ENCODE peak calls at places on chromosomes 2 and 18, in four cellular contexts. One of them, this sample, is unnamed.

GRCh38 chr2:26300234-26300641 is 45.7 kb upstream of the SELENOI start:
- DNase-seq in stomach: peak; percentile 60
- DNase-seq in vagina: no peak
- DNase-seq in spleen: no peak
- DNase-seq in this sample: no peak

GRCh38 chr2:200125463-200125862 is 170.1 kb downstream of the MAIP1 start:
- DNase-seq in vagina: no peak
- DNase-seq in stomach: no peak
- DNase-seq in spleen: no peak
- DNase-seq in this sample: no peak

GRCh38 chr2:96485751-96486643 is 19.2 kb downstream of the NEURL3 start:
- DNase-seq in spleen: peak; percentile 92
- DNase-seq in stomach: peak; percentile 82
- DNase-seq in vagina: no peak
- DNase-seq in this sample: peak; percentile 74

GRCh38 chr2:1633092-1633721 is 111.1 kb downstream of the PXDN start:
- DNase-seq in stomach: peak; percentile 24
- DNase-seq in vagina: no peak
- DNase-seq in spleen: no peak
- DNase-seq in this sample: no peak

GRCh38 chr2:101479328-101479727 is 4.4 kb upstream of the RFX8 start:
- DNase-seq in spleen: no peak
- DNase-seq in stomach: no peak
- DNase-seq in vagina: no peak
- DNase-seq in this sample: no peak

GRCh38 chr2:38509322-38509946 is 93.3 kb downstream of the HNRNPLL start:
- DNase-seq in spleen: no peak
- DNase-seq in vagina: no peak
- DNase-seq in stomach: no peak
- DNase-seq in this sample: no peak

GRCh38 chr2:109318949-109319342 is 189.9 kb downstream of the SH3RF3 start:
- DNase-seq in spleen: no peak
- DNase-seq in stomach: no peak
- DNase-seq in vagina: no peak
- DNase-seq in this sample: no peak

GRCh38 chr2:41326801-41327200 is 721.0 kb upstream of the PKDCC start:
- DNase-seq in stomach: no peak
- DNase-seq in vagina: no peak
- DNase-seq in spleen: no peak
- DNase-seq in this sample: no peak

GRCh38 chr2:100875516-100876230 is 55.7 kb downstream of the NPAS2 start:
- DNase-seq in vagina: no peak
- DNase-seq in spleen: no peak
- DNase-seq in stomach: peak; percentile 63
- DNase-seq in this sample: no peak

GRCh38 chr2:41605914-41606313 is 441.9 kb upstream of the PKDCC start:
- DNase-seq in stomach: no peak
- DNase-seq in vagina: no peak
- DNase-seq in spleen: no peak
- DNase-seq in this sample: no peak

GRCh38 chr2:235330775-235331438 is 162.9 kb upstream of the AGAP1 start:
- DNase-seq in spleen: no peak
- DNase-seq in stomach: no peak
- DNase-seq in vagina: no peak
- DNase-seq in this sample: peak; percentile 43

GRCh38 chr18:5894613-5895299 is 566 bp downstream of the TMEM200C start:
- DNase-seq in vagina: no peak
- DNase-seq in spleen: peak; percentile 66
- DNase-seq in stomach: no peak
- DNase-seq in this sample: no peak

GRCh38 chr2:237590272-237591020 is at the start of gene RAB17:
- DNase-seq in spleen: peak; percentile 49
- DNase-seq in vagina: no peak
- DNase-seq in stomach: peak; percentile 90
- DNase-seq in this sample: peak; percentile 72

GRCh38 chr2:101440127-101440738 is 34.7 kb downstream of the RFX8 start:
- DNase-seq in spleen: no peak
- DNase-seq in stomach: peak; percentile 63
- DNase-seq in vagina: no peak
- DNase-seq in this sample: no peak

GRCh38 chr2:188631037-188631794 is 339.5 kb downstream of the GULP1 start:
- DNase-seq in stomach: no peak
- DNase-seq in spleen: no peak
- DNase-seq in vagina: no peak
- DNase-seq in this sample: no peak

GRCh38 chr2:136004920-136005319 is 19.5 kb upstream of the DARS1 start:
- DNase-seq in stomach: no peak
- DNase-seq in vagina: no peak
- DNase-seq in spleen: no peak
- DNase-seq in this sample: no peak

GRCh38 chr2:105330681-105331375 is 1.3 kb upstream of the TGFBRAP1 start:
- DNase-seq in spleen: no peak
- DNase-seq in vagina: no peak
- DNase-seq in stomach: no peak
- DNase-seq in this sample: no peak

GRCh38 chr2:68857855-68858456 is 13.2 kb downstream of the BMP10 start:
- DNase-seq in spleen: no peak
- DNase-seq in vagina: no peak
- DNase-seq in stomach: no peak
- DNase-seq in this sample: no peak

GRCh38 chr2:28753043-28753683 is 1.5 kb downstream of the PPP1CB start:
- DNase-seq in stomach: peak; percentile 73
- DNase-seq in spleen: peak; percentile 79
- DNase-seq in vagina: no peak
- DNase-seq in this sample: peak; percentile 71

GRCh38 chr2:106075038-106075437 is 119.1 kb downstream of the UXS1 start:
- DNase-seq in spleen: no peak
- DNase-seq in vagina: no peak
- DNase-seq in stomach: no peak
- DNase-seq in this sample: no peak

GRCh38 chr18:49305688-49306336 is 154.6 kb downstream of the DYM start:
- DNase-seq in stomach: no peak
- DNase-seq in vagina: no peak
- DNase-seq in spleen: no peak
- DNase-seq in this sample: no peak

GRCh38 chr2:240819404-240820013 is 510 bp downstream of the KIF1A start:
- DNase-seq in vagina: no peak
- DNase-seq in spleen: no peak
- DNase-seq in stomach: peak; percentile 13
- DNase-seq in this sample: no peak

GRCh38 chr18:3081558-3081957 is 68.6 kb upstream of the LPIN2 start:
- DNase-seq in vagina: no peak
- DNase-seq in stomach: no peak
- DNase-seq in spleen: no peak
- DNase-seq in this sample: no peak

GRCh38 chr18:13566941-13567762 is 159.2 kb downstream of the FAM210A start:
- DNase-seq in vagina: no peak
- DNase-seq in spleen: peak; percentile 90
- DNase-seq in stomach: no peak
- DNase-seq in this sample: no peak

GRCh38 chr18:77061946-77062517 is 70.6 kb downstream of the MBP start:
- DNase-seq in stomach: no peak
- DNase-seq in vagina: no peak
- DNase-seq in spleen: peak; percentile 86
- DNase-seq in this sample: no peak

GRCh38 chr18:74186661-74187060 is 38.3 kb downstream of the TIMM21 start:
- DNase-seq in vagina: no peak
- DNase-seq in stomach: no peak
- DNase-seq in spleen: no peak
- DNase-seq in this sample: no peak

GRCh38 chr18:74196220-74197119 is 48.1 kb downstream of the TIMM21 start:
- DNase-seq in spleen: no peak
- DNase-seq in stomach: peak; percentile 54
- DNase-seq in vagina: no peak
- DNase-seq in this sample: no peak

GRCh38 chr18:74190086-74190485 is 41.8 kb downstream of the TIMM21 start:
- DNase-seq in spleen: no peak
- DNase-seq in stomach: no peak
- DNase-seq in vagina: no peak
- DNase-seq in this sample: no peak

GRCh38 chr18:74194691-74195090 is 46.4 kb downstream of the TIMM21 start:
- DNase-seq in stomach: no peak
- DNase-seq in spleen: no peak
- DNase-seq in vagina: no peak
- DNase-seq in this sample: no peak

DNA sequence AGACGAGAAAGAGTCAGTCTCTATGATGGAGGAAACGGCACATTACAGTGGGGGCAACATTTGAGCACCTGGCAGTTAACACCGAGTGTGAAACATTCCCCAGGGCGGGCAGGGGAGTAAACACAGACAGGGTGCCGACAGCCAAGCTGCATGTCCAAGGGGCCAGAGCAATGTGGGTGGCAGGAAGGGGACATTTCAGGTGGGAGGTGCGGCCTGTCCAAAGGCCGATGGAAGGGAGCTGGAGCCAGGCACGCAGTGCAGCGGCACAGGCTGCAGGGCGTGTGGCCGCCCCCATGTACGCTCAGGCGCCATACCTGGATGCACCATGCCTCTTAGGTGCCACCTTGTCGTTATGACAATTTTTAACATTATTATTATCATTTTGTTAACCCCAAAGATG is 43.3 kb downstream of the TIMM21 start:
- DNase-seq in spleen: no peak
- DNase-seq in stomach: no peak
- DNase-seq in vagina: no peak
- DNase-seq in this sample: no peak
- TF ChIP-seq CTCF in spleen: no peak
- TF ChIP-seq CTCF in stomach: no peak
- TF ChIP-seq CTCF in vagina: no peak
- TF ChIP-seq CTCF in this sample: no peak

DNA sequence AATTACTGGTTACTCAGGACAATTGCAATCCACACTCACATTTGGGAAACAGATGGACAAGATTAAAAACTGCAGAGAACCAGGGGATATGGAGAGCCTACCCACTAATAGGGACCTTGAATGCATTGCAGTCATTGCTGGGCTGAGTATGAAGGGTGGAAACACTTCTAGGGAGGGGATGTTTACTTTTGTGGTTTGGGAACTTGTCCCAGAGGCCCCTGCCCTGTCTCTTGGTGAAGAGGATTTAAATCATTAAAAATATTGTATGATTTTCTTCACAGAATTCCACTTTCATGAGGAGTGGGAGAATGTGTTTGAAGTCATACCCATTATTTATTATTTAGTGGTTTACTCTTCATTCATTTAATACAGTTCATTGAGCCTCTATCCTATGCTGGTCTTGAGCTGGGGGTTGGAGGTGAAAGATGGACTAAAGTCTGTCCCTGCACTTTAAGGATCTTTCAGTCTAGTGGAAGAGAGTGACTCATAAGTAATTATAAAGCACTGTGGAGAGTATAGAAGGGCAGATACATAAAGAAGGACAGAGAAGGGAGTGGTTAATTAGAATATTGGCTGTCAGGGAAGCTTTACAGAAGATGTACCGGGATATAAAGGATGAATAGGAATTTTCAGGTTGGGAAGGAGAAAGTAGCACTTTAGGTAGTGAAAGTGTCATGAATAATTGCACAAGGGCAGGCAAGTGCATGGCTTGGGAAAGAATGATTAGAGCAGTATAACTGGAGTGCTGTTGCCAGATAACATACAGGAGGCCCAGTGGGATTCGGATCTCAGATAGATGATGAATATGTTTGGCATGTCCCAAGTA is 313.4 kb downstream of the LPIN1 start:
- DNase-seq in vagina: no peak
- DNase-seq in spleen: no peak
- DNase-seq in stomach: no peak
- DNase-seq in this sample: no peak
- TF ChIP-seq POLR2AphosphoS5 in vagina: no peak
- TF ChIP-seq POLR2AphosphoS5 in spleen: no peak
- TF ChIP-seq POLR2AphosphoS5 in stomach: no peak
- TF ChIP-seq POLR2AphosphoS5 in this sample: no peak

GRCh38 chr18:8685141-8685913 is 20.0 kb upstream of the MTCL1 start:
- DNase-seq in spleen: no peak
- DNase-seq in stomach: no peak
- DNase-seq in vagina: peak; percentile 76
- DNase-seq in this sample: no peak

GRCh38 chr18:8686556-8686955 is 18.8 kb upstream of the MTCL1 start:
- DNase-seq in stomach: no peak
- DNase-seq in spleen: no peak
- DNase-seq in vagina: peak; percentile 54
- DNase-seq in this sample: no peak

GRCh38 chr18:8684577-8684976 is 20.8 kb upstream of the MTCL1 start:
- DNase-seq in stomach: no peak
- DNase-seq in vagina: peak; percentile 71
- DNase-seq in spleen: no peak
- DNase-seq in this sample: no peak

GRCh38 chr18:8685914-8686216 is 19.5 kb upstream of the MTCL1 start:
- DNase-seq in vagina: peak; percentile 20
- DNase-seq in spleen: no peak
- DNase-seq in stomach: no peak
- DNase-seq in this sample: no peak

DNA sequence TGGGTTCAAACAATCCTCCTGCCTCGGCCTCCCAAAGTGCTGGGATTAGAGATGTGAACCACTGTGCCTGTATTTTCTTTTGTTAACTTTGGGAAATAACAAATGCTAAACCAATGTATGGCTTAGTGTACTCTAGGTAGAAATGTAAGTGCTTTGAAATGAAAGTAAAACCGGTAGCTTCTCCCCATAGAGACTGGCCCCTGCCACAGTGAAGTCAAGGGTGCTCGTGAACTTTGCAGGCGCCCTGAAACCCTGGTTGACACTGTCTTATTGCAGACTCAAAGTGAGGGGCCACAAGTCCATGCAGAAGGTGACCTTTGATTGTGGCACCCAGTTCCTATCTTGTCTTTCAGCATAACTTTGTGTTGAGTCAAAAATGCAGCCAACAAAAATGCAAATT is 24.2 kb upstream of the MTCL1 start:
- DNase-seq in vagina: peak; percentile 60
- DNase-seq in spleen: no peak
- DNase-seq in stomach: no peak
- DNase-seq in this sample: no peak
- TF ChIP-seq CTCF in vagina: no peak
- TF ChIP-seq CTCF in spleen: no peak
- TF ChIP-seq CTCF in stomach: no peak
- TF ChIP-seq CTCF in this sample: no peak

GRCh38 chr2:64944484-64944883 is 44.7 kb upstream of the SLC1A4 start:
- DNase-seq in spleen: no peak
- DNase-seq in vagina: no peak
- DNase-seq in stomach: no peak
- DNase-seq in this sample: no peak

GRCh38 chr2:64946737-64947090 is 42.5 kb upstream of the SLC1A4 start:
- DNase-seq in vagina: no peak
- DNase-seq in stomach: no peak
- DNase-seq in spleen: no peak
- DNase-seq in this sample: no peak

GRCh38 chr2:64945973-64946736 is 43.0 kb upstream of the SLC1A4 start:
- DNase-seq in vagina: no peak
- DNase-seq in spleen: peak; percentile 93
- DNase-seq in stomach: peak; percentile 38
- DNase-seq in this sample: no peak

GRCh38 chr2:64950226-64951160 is 38.7 kb upstream of the SLC1A4 start:
- DNase-seq in stomach: no peak
- DNase-seq in spleen: no peak
- DNase-seq in vagina: no peak
- DNase-seq in this sample: no peak

GRCh38 chr2:64947906-64948305 is 41.3 kb upstream of the SLC1A4 start:
- DNase-seq in spleen: no peak
- DNase-seq in stomach: no peak
- DNase-seq in vagina: no peak
- DNase-seq in this sample: no peak
- TF ChIP-seq POLR2AphosphoS5 in spleen: no peak
- TF ChIP-seq POLR2AphosphoS5 in stomach: no peak
- TF ChIP-seq POLR2AphosphoS5 in vagina: no peak
- TF ChIP-seq POLR2AphosphoS5 in this sample: no peak

GRCh38 chr18:10580215-10580614 is 54.4 kb downstream of the NAPG start:
- DNase-seq in spleen: no peak
- DNase-seq in stomach: no peak
- DNase-seq in vagina: no peak
- DNase-seq in this sample: no peak
- TF ChIP-seq CTCF in spleen: no peak
- TF ChIP-seq CTCF in stomach: no peak
- TF ChIP-seq CTCF in vagina: no peak
- TF ChIP-seq CTCF in this sample: no peak